ENCODE peak calls at places on chromosome 2, in eight cellular contexts. H, F, S, J, R, L, O and X are unnamed samples. For H3K4me1, the result is how much of the 10 kb centered on the place peaks cover.

GRCh38 chr2:144670080-144670479 is 150.2 kb upstream of the ZEB2 start:
- DNase-seq in L (no peak), R (no peak), F (no peak), J (no peak), O (no peak), S (no peak), H (no peak), X (no peak)

GRCh38 chr2:179417436-179417949 is 152.9 kb upstream of the SESTD1 start:
- DNase-seq in S (no peak), H (no peak), L (no peak), F (no peak), R (no peak), O (no peak), J (no peak), X (no peak)

GRCh38 chr2:145591109-145591809 is 1071.3 kb upstream of the ZEB2 start:
- DNase-seq in F (no peak), H (peak), S (no peak), J (no peak), R (no peak), L (no peak), O (no peak), X (no peak)

GRCh38 chr2:65634304-65634703 is 201.9 kb upstream of the SPRED2 start:
- DNase-seq in L (no peak), R (no peak), J (no peak), F (no peak), O (no peak), H (no peak), S (no peak), X (no peak)

GRCh38 chr2:33672389-33672788 is 73.3 kb upstream of the FAM98A start:
- DNase-seq in J (no peak), L (no peak), F (no peak), O (no peak), H (no peak), R (no peak), S (no peak), X (no peak)

GRCh38 chr2:68901199-68901515 is 30.0 kb upstream of the BMP10 start:
- DNase-seq in H (peak), F (no peak), S (no peak), J (no peak), O (no peak), L (no peak), R (no peak), X (no peak)

GRCh38 chr2:180559766-180560165 is 420.6 kb upstream of the UBE2E3 start:
- DNase-seq in H (no peak), F (no peak), S (no peak), O (no peak), L (no peak), J (no peak), R (no peak), X (no peak)

GRCh38 chr2:220687231-220687843 is 884.8 kb downstream of the EPHA4 start:
- DNase-seq in H (peak), F (peak), R (peak), O (peak), L (peak), S (peak), J (peak), X (peak)

DNA sequence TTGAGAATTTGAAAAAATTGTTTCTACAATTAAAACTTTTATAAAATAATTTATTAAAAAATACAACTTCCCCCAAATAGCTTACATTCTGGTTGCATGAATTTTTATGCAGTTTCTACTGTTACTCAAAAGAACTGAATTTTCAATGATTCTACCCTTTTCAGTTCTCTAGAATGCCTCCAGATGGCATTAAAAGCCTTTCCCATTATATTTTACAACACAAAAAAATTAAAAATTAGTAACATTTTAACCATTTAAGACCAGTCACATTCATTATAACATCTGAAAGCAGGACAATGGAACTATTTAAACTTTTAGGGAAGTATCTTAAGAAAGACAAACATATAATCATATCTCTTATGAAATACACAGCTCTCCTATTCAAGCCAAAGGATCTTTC is 236.0 kb upstream of the REV1 start:
- DNase-seq in L (no peak), S (no peak), J (no peak), R (no peak), O (no peak), F (no peak), H (no peak), X (no peak)
- H3K27ac ChIP-seq in L (no peak), S (no peak), J (no peak), R (no peak), O (no peak), F (no peak), H (no peak), X (no peak)

GRCh38 chr2:43082878-43083261 is 143.5 kb downstream of the ZFP36L2 start:
- DNase-seq in L (no peak), R (no peak), H (no peak), S (no peak), J (no peak), F (no peak), O (no peak), X (no peak)

GRCh38 chr2:43080626-43081025 is 145.8 kb downstream of the ZFP36L2 start:
- DNase-seq in H (no peak), F (no peak), L (no peak), R (no peak), O (no peak), S (peak), J (no peak), X (no peak)

GRCh38 chr2:43082111-43082877 is 144.1 kb downstream of the ZFP36L2 start:
- DNase-seq in H (peak), L (peak), F (no peak), J (no peak), S (no peak), R (no peak), O (no peak), X (no peak)

GRCh38 chr2:43083278-43083677 is 143.1 kb downstream of the ZFP36L2 start:
- DNase-seq in S (no peak), F (no peak), L (peak), O (peak), J (no peak), H (no peak), R (no peak), X (no peak)

DNA sequence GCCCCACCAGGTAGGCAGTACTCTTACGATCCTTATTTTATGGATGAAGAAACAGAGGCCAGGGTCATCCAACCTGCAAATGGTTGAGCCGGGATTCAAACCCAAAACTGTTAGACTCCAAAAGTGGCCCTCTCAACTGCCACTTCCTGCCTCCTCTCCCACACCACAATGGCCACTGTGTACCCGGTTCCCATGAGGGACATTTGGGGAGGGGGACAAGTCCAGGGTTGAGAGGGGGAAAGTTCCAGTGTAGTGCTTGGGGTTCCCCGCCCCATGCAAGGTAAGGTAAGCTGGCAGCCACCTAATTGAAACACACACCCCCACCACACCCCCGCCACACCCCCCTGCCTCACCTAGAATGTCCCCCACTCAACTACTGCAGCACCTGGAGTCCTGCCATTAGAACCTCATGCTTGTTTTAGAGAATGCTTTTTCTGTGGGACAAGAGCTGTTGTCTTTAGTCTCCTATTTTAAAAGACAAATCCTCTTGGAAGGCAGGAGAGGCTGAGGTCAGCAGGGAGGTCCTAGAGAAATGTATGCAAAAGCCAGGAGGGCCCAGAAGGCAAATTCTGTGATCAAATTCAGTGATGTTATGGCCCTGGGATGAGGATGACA is 145.2 kb downstream of the ZFP36L2 start:
- DNase-seq in O (peak), J (no peak), H (no peak), L (no peak), S (no peak), R (no peak), F (no peak), X (no peak)
- H3K4me1 ChIP-seq in O (half or more), J (under half), H (under half), L (half or more), S (half or more), R (under half), F (under half), X (under half)

DNA sequence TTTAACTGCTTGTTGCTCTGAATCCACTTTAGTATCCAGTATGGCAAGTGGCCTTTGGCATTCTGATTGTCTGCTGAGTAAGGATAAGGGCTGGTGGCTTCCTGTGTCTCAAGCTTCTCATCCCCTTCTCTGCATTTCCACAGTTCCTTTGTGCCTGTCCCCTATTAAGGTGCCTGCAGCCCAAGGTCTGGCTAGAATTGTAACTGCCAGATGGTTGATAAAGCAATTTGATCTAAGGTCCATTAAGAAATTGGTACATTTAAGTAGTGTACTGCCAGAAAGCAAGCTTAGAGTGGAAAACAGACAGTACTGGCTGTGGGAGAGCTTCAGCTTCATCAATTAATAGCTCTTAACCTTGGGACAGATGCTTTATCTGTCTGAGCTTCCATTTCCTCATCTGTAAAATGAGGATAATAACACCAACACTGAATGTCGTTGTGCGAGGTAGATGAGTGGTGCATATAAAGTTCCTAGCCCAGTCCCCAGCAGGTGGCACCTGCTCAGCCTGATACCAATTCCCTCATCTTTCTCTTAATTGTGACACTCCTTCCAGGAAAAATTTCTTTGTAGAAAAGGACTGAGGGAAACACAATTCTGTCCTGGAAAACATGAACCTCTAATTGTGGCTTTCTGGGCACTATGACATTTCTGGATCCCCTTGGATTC is 570.6 kb upstream of the GCFC2 start:
- DNase-seq in J (no peak), F (no peak), R (no peak), O (no peak), H (no peak), L (no peak), S (no peak), X (no peak)
- TF ChIP-seq CTCF in J (no peak), F (no peak), R (no peak), O (no peak), H (no peak), L (no peak), S (no peak), X (no peak)

GRCh38 chr2:85851253-85851955 is 37.4 kb downstream of the ST3GAL5 start:
- DNase-seq in S (no peak), L (no peak), F (peak), J (no peak), H (peak), R (no peak), O (no peak), X (no peak)
- H3K27ac ChIP-seq in S (no peak), L (no peak), F (peak), J (peak), H (no peak), R (no peak), O (no peak), X (peak)

GRCh38 chr2:69950241-69950640 is 11.2 kb downstream of the ASPRV1 start:
- DNase-seq in L (no peak), O (no peak), R (no peak), H (no peak), S (no peak), J (no peak), F (no peak), X (no peak)
- H3K4me1 ChIP-seq in L (under half), O (under half), R (under half), H (under half), S (half or more), J (under half), F (under half), X (under half)

GRCh38 chr2:209694748-209695147 is 76.9 kb upstream of the UNC80 start:
- DNase-seq in L (no peak), F (no peak), R (no peak), O (no peak), S (no peak), J (no peak), H (no peak), X (no peak)
- TF ChIP-seq CTCF in L (no peak), F (no peak), R (no peak), O (no peak), S (no peak), J (no peak), H (no peak), X (no peak)